ENCODE peak calls at places on chromosomes 13 and 19, in four cellular contexts. G, H, J and K are unnamed samples.
A peak's percentile ranks its signal among the peaks of the same experiment; 100 is the strongest.

GRCh38 chr13:29664591-29664990 is 69.1 kb upstream of the SLC7A1 start:
- DNase-seq in G (no peak), H (no peak), J (no peak), K (no peak)

GRCh38 chr13:23715762-23716235 is 145.6 kb downstream of the TNFRSF19 start:
- DNase-seq in G (no peak), H (no peak), J (no peak), K (no peak)

GRCh38 chr13:61531383-61532065 is 115.9 kb upstream of the PCDH20 start:
- DNase-seq in G (no peak), H (no peak), J (no peak), K (no peak)

GRCh38 chr13:60397693-60398437 is 845 bp downstream of the TDRD3 start:
- DNase-seq in G (peak; percentile 75), H (peak; percentile 29), J (peak; percentile 78), K (peak; percentile 26)

GRCh38 chr13:51838235-51838846 is 6.6 kb downstream of the TMEM272 start:
- DNase-seq in G (no peak), H (no peak), J (peak; percentile 50), K (no peak)

GRCh38 chr13:46622918-46623256 is 69.9 kb downstream of the LRCH1 start:
- DNase-seq in G (peak; percentile 32), H (peak; percentile 60), J (peak; percentile 87), K (peak; percentile 71)

GRCh38 chr13:98419786-98420559 is 156.9 kb downstream of the STK24 start:
- DNase-seq in G (no peak), H (no peak), J (no peak), K (no peak)

GRCh38 chr19:40282920-40283319 is 2.2 kb downstream of the AKT2 start:
- DNase-seq in G (no peak), H (no peak), J (no peak), K (no peak)

GRCh38 chr19:49149652-49150105 is 5.5 kb downstream of the HRC start:
- DNase-seq in G (peak; percentile 59), H (peak; percentile 70), J (peak; percentile 94), K (peak; percentile 84)